ENCODE peak calls at places on chromosomes 7 and 10, in four cellular contexts. One of them, this sample, is unnamed.

GRCh38 chr7:87926581-87927461 is 7.2 kb upstream of the ADAM22 start:
- DNase-seq in GM20000: peak; percentile 61
- DNase-seq in kidney epithelial cell: peak; percentile 25
- DNase-seq in T-helper 1 cell: no peak
- DNase-seq in this sample: no peak

GRCh38 chr10:26557641-26558014 is 119.5 kb downstream of the APBB1IP start:
- DNase-seq in GM20000: no peak
- DNase-seq in kidney epithelial cell: no peak
- DNase-seq in T-helper 1 cell: no peak
- DNase-seq in this sample: no peak

GRCh38 chr10:118472415-118472814 is 123.0 kb downstream of the PRLHR start:
- DNase-seq in GM20000: no peak
- DNase-seq in kidney epithelial cell: no peak
- DNase-seq in T-helper 1 cell: no peak
- DNase-seq in this sample: no peak

GRCh38 chr10:128064615-128065580 is 61.3 kb downstream of the MKI67 start:
- DNase-seq in GM20000: peak; percentile 29
- DNase-seq in kidney epithelial cell: peak; percentile 74
- DNase-seq in T-helper 1 cell: peak; percentile 51
- DNase-seq in this sample: peak; percentile 74

GRCh38 chr10:62543566-62543965 is 169.4 kb downstream of the ZNF365 start:
- DNase-seq in GM20000: no peak
- DNase-seq in kidney epithelial cell: no peak
- DNase-seq in T-helper 1 cell: no peak
- DNase-seq in this sample: no peak

GRCh38 chr7:30523466-30523865 is 18.8 kb upstream of the GGCT start:
- DNase-seq in GM20000: no peak
- DNase-seq in kidney epithelial cell: no peak
- DNase-seq in T-helper 1 cell: no peak
- DNase-seq in this sample: no peak

GRCh38 chr7:43164757-43165156 is 52.3 kb downstream of the HECW1 start:
- DNase-seq in GM20000: peak; percentile 63
- DNase-seq in kidney epithelial cell: peak; percentile 70
- DNase-seq in T-helper 1 cell: no peak
- DNase-seq in this sample: no peak

GRCh38 chr10:3655528-3655927 is 129.5 kb downstream of the KLF6 start:
- DNase-seq in GM20000: no peak
- DNase-seq in kidney epithelial cell: no peak
- DNase-seq in T-helper 1 cell: no peak
- DNase-seq in this sample: no peak

GRCh38 chr7:54813398-54813797 is 54.4 kb upstream of the SEC61G start:
- DNase-seq in GM20000: no peak
- DNase-seq in kidney epithelial cell: no peak
- DNase-seq in T-helper 1 cell: no peak
- DNase-seq in this sample: peak; percentile 9

GRCh38 chr10:49393301-49393700 is 2.6 kb downstream of the DRGX start:
- DNase-seq in GM20000: no peak
- DNase-seq in kidney epithelial cell: no peak
- DNase-seq in T-helper 1 cell: no peak
- DNase-seq in this sample: no peak

GRCh38 chr10:131814567-131815290 is 86.1 kb upstream of the PPP2R2D start:
- DNase-seq in GM20000: no peak
- DNase-seq in kidney epithelial cell: no peak
- DNase-seq in T-helper 1 cell: no peak
- DNase-seq in this sample: no peak

GRCh38 chr10:13634207-13634606 is 47.4 kb downstream of the PRPF18 start:
- DNase-seq in GM20000: no peak
- DNase-seq in kidney epithelial cell: no peak
- DNase-seq in T-helper 1 cell: no peak
- DNase-seq in this sample: no peak

GRCh38 chr10:32321016-32321631 is 25.8 kb downstream of the EPC1 start:
- DNase-seq in GM20000: no peak
- DNase-seq in kidney epithelial cell: no peak
- DNase-seq in T-helper 1 cell: no peak
- DNase-seq in this sample: no peak

GRCh38 chr10:18190840-18191239 is 50.6 kb downstream of the CACNB2 start:
- DNase-seq in GM20000: no peak
- DNase-seq in kidney epithelial cell: no peak
- DNase-seq in T-helper 1 cell: no peak
- DNase-seq in this sample: no peak

GRCh38 chr10:75238182-75239180 is 2.7 kb upstream of the COMTD1 start:
- DNase-seq in GM20000: no peak
- DNase-seq in kidney epithelial cell: no peak
- DNase-seq in T-helper 1 cell: no peak
- DNase-seq in this sample: no peak

GRCh38 chr7:10977113-10977512 is 3.4 kb downstream of the PHF14 start:
- DNase-seq in GM20000: no peak
- DNase-seq in kidney epithelial cell: no peak
- DNase-seq in T-helper 1 cell: no peak
- DNase-seq in this sample: no peak

GRCh38 chr7:635227-635626 is 91.3 kb upstream of the DNAAF5 start:
- DNase-seq in GM20000: no peak
- DNase-seq in kidney epithelial cell: no peak
- DNase-seq in T-helper 1 cell: no peak
- DNase-seq in this sample: no peak

GRCh38 chr10:32039745-32040144 is 16.5 kb downstream of the KIF5B start:
- DNase-seq in GM20000: no peak
- DNase-seq in kidney epithelial cell: no peak
- DNase-seq in T-helper 1 cell: no peak
- DNase-seq in this sample: no peak

GRCh38 chr7:16644987-16645592 is 464 bp downstream of the ANKMY2 start:
- DNase-seq in GM20000: no peak
- DNase-seq in kidney epithelial cell: no peak
- DNase-seq in T-helper 1 cell: peak; percentile 4
- DNase-seq in this sample: no peak

GRCh38 chr10:128476845-128477244 is 350.6 kb upstream of the MKI67 start:
- DNase-seq in GM20000: no peak
- DNase-seq in kidney epithelial cell: no peak
- DNase-seq in T-helper 1 cell: no peak
- DNase-seq in this sample: no peak

GRCh38 chr10:110641256-110641655 is 2.9 kb upstream of the RBM20 start:
- DNase-seq in GM20000: peak; percentile 37
- DNase-seq in kidney epithelial cell: peak; percentile 43
- DNase-seq in T-helper 1 cell: no peak
- DNase-seq in this sample: no peak

GRCh38 chr10:55668326-55668922 is 692.6 kb downstream of the ZWINT start:
- DNase-seq in GM20000: no peak
- DNase-seq in kidney epithelial cell: no peak
- DNase-seq in T-helper 1 cell: no peak
- DNase-seq in this sample: no peak

GRCh38 chr10:94092848-94093247 is 99.1 kb downstream of the PLCE1 start:
- DNase-seq in GM20000: no peak
- DNase-seq in kidney epithelial cell: peak; percentile 25
- DNase-seq in T-helper 1 cell: no peak
- DNase-seq in this sample: no peak

GRCh38 chr7:79553811-79554555 is 100.5 kb upstream of the MAGI2 start:
- DNase-seq in GM20000: no peak
- DNase-seq in kidney epithelial cell: peak; percentile 10
- DNase-seq in T-helper 1 cell: no peak
- DNase-seq in this sample: no peak

GRCh38 chr7:90201500-90201899 is 10.0 kb upstream of the STEAP2 start:
- DNase-seq in GM20000: no peak
- DNase-seq in kidney epithelial cell: no peak
- DNase-seq in T-helper 1 cell: no peak
- DNase-seq in this sample: no peak

This sample was measured in KG1.